ENCODE peak calls at places on chromosomes 6 and 20, in ten cellular contexts. One of them, this sample, is unnamed.

GRCh38 chr6:169970306-169970988 is 219.0 kb downstream of the ERMARD start:
- DNase-seq in psoas muscle: no peak
- DNase-seq in left ventricle myocardium inferior: peak; percentile 10
- DNase-seq in HCT116: no peak
- DNase-seq in fibroblast of the aortic adventitia: no peak
- DNase-seq in neural progenitor cell: no peak
- DNase-seq in PC-3: no peak
- DNase-seq in mesendoderm: peak; percentile 38
- DNase-seq in fibroblast of lung: no peak
- DNase-seq in GM12865: no peak
- DNase-seq in this sample: no peak

GRCh38 chr6:168716581-168716980 is 275.6 kb downstream of the SMOC2 start:
- DNase-seq in psoas muscle: no peak
- DNase-seq in left ventricle myocardium inferior: no peak
- DNase-seq in HCT116: no peak
- DNase-seq in fibroblast of the aortic adventitia: no peak
- DNase-seq in neural progenitor cell: no peak
- DNase-seq in PC-3: no peak
- DNase-seq in mesendoderm: no peak
- DNase-seq in fibroblast of lung: no peak
- DNase-seq in GM12865: no peak
- DNase-seq in this sample: no peak

GRCh38 chr6:26432622-26433021 is 7.7 kb upstream of the BTN3A3 start:
- DNase-seq in psoas muscle: no peak
- DNase-seq in left ventricle myocardium inferior: no peak
- DNase-seq in HCT116: no peak
- DNase-seq in fibroblast of the aortic adventitia: peak; percentile 81
- DNase-seq in neural progenitor cell: no peak
- DNase-seq in PC-3: no peak
- DNase-seq in mesendoderm: no peak
- DNase-seq in fibroblast of lung: peak; percentile 58
- DNase-seq in GM12865: no peak
- DNase-seq in this sample: no peak

GRCh38 chr20:38453941-38454340 is 18.7 kb upstream of the RALGAPB start:
- DNase-seq in psoas muscle: no peak
- DNase-seq in left ventricle myocardium inferior: no peak
- DNase-seq in HCT116: no peak
- DNase-seq in fibroblast of the aortic adventitia: no peak
- DNase-seq in neural progenitor cell: no peak
- DNase-seq in PC-3: no peak
- DNase-seq in mesendoderm: no peak
- DNase-seq in fibroblast of lung: no peak
- DNase-seq in GM12865: peak; percentile 70
- DNase-seq in this sample: no peak

GRCh38 chr6:85460951-85461805 is 11.3 kb downstream of the NT5E start:
- DNase-seq in psoas muscle: no peak
- DNase-seq in left ventricle myocardium inferior: no peak
- DNase-seq in HCT116: no peak
- DNase-seq in fibroblast of the aortic adventitia: peak; percentile 83
- DNase-seq in neural progenitor cell: no peak
- DNase-seq in PC-3: peak; percentile 68
- DNase-seq in mesendoderm: no peak
- DNase-seq in fibroblast of lung: peak; percentile 64
- DNase-seq in GM12865: peak; percentile 87
- DNase-seq in this sample: peak; percentile 83

GRCh38 chr6:137033828-137034227 is 10.9 kb downstream of the IL20RA start:
- DNase-seq in psoas muscle: no peak
- DNase-seq in left ventricle myocardium inferior: no peak
- DNase-seq in HCT116: no peak
- DNase-seq in fibroblast of the aortic adventitia: no peak
- DNase-seq in neural progenitor cell: no peak
- DNase-seq in PC-3: peak; percentile 80
- DNase-seq in mesendoderm: no peak
- DNase-seq in fibroblast of lung: no peak
- DNase-seq in GM12865: peak; percentile 89
- DNase-seq in this sample: no peak

GRCh38 chr6:31580807-31581437 is 1.3 kb downstream of the LTB start:
- DNase-seq in psoas muscle: peak; percentile 95
- DNase-seq in left ventricle myocardium inferior: peak; percentile 92
- DNase-seq in HCT116: peak; percentile 33
- DNase-seq in fibroblast of the aortic adventitia: peak; percentile 73
- DNase-seq in neural progenitor cell: peak; percentile 93
- DNase-seq in PC-3: peak; percentile 75
- DNase-seq in mesendoderm: peak; percentile 91
- DNase-seq in fibroblast of lung: peak; percentile 75
- DNase-seq in GM12865: peak; percentile 88
- DNase-seq in this sample: peak; percentile 81

GRCh38 chr20:38278150-38278549 is 17.6 kb upstream of the KIAA1755 start:
- DNase-seq in psoas muscle: no peak
- DNase-seq in left ventricle myocardium inferior: no peak
- DNase-seq in HCT116: no peak
- DNase-seq in fibroblast of the aortic adventitia: no peak
- DNase-seq in neural progenitor cell: peak; percentile 76
- DNase-seq in PC-3: no peak
- DNase-seq in mesendoderm: no peak
- DNase-seq in fibroblast of lung: peak; percentile 45
- DNase-seq in GM12865: no peak
- DNase-seq in this sample: no peak

GRCh38 chr6:35081426-35081851 is 59.7 kb downstream of the TCP11 start:
- DNase-seq in psoas muscle: no peak
- DNase-seq in left ventricle myocardium inferior: no peak
- DNase-seq in HCT116: no peak
- DNase-seq in fibroblast of the aortic adventitia: no peak
- DNase-seq in neural progenitor cell: no peak
- DNase-seq in PC-3: no peak
- DNase-seq in mesendoderm: no peak
- DNase-seq in fibroblast of lung: no peak
- DNase-seq in GM12865: no peak
- DNase-seq in this sample: no peak

GRCh38 chr6:157985378-157986155 is 3.9 kb downstream of the SYNJ2 start:
- DNase-seq in psoas muscle: no peak
- DNase-seq in left ventricle myocardium inferior: no peak
- DNase-seq in HCT116: no peak
- DNase-seq in fibroblast of the aortic adventitia: no peak
- DNase-seq in neural progenitor cell: no peak
- DNase-seq in PC-3: no peak
- DNase-seq in mesendoderm: peak; percentile 65
- DNase-seq in fibroblast of lung: no peak
- DNase-seq in GM12865: no peak
- DNase-seq in this sample: no peak

GRCh38 chr6:157984165-157984564 is 2.5 kb downstream of the SYNJ2 start:
- DNase-seq in psoas muscle: no peak
- DNase-seq in left ventricle myocardium inferior: no peak
- DNase-seq in HCT116: no peak
- DNase-seq in fibroblast of the aortic adventitia: no peak
- DNase-seq in neural progenitor cell: no peak
- DNase-seq in PC-3: no peak
- DNase-seq in mesendoderm: no peak
- DNase-seq in fibroblast of lung: no peak
- DNase-seq in GM12865: no peak
- DNase-seq in this sample: no peak

GRCh38 chr6:157983439-157984119 is 1.9 kb downstream of the SYNJ2 start:
- DNase-seq in psoas muscle: no peak
- DNase-seq in left ventricle myocardium inferior: no peak
- DNase-seq in HCT116: no peak
- DNase-seq in fibroblast of the aortic adventitia: peak; percentile 50
- DNase-seq in neural progenitor cell: no peak
- DNase-seq in PC-3: no peak
- DNase-seq in mesendoderm: no peak
- DNase-seq in fibroblast of lung: peak; percentile 49
- DNase-seq in GM12865: no peak
- DNase-seq in this sample: peak; percentile 16

GRCh38 chr6:157982580-157983438 is 1.1 kb downstream of the SYNJ2 start:
- DNase-seq in psoas muscle: no peak
- DNase-seq in left ventricle myocardium inferior: no peak
- DNase-seq in HCT116: no peak
- DNase-seq in fibroblast of the aortic adventitia: peak; percentile 45
- DNase-seq in neural progenitor cell: peak; percentile 39
- DNase-seq in PC-3: peak; percentile 66
- DNase-seq in mesendoderm: peak; percentile 64
- DNase-seq in fibroblast of lung: peak; percentile 45
- DNase-seq in GM12865: peak; percentile 35
- DNase-seq in this sample: peak; percentile 44

DNA sequence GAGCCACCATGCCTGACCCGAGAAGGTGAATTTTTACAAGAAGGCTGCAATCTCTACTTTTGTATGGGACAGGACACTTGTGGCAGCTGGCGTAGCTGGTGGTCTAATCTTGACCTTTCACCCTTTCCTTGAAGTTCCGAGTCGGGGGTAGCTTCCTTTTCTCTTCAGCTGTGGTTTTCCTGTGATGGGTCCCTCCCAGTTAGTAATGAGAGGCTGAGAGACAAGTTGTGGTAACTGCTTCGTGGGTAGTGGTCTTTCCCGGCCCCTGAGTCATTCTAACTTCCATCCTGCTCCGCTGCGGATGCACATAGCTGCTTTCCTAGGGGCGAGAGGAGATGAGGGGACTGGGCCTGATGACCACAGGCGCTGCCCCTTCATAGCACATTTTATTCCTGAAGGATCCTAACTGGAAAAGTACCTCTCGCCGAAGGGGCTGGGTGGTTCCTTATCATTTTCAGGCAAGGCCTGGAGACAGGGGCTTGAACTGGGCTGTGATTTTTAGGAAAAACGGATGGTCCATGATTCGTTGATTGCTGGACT is 3.1 kb downstream of the SYNJ2 start:
- DNase-seq in psoas muscle: no peak
- DNase-seq in left ventricle myocardium inferior: no peak
- DNase-seq in HCT116: no peak
- DNase-seq in fibroblast of the aortic adventitia: no peak
- DNase-seq in neural progenitor cell: no peak
- DNase-seq in PC-3: no peak
- DNase-seq in mesendoderm: no peak
- DNase-seq in fibroblast of lung: no peak
- DNase-seq in GM12865: no peak
- DNase-seq in this sample: no peak
- H3K4me3 ChIP-seq in psoas muscle: no peak overlapping the region
- H3K4me3 ChIP-seq in left ventricle myocardium inferior: no peak overlapping the region
- H3K4me3 ChIP-seq in HCT116: no peak overlapping the region
- H3K4me3 ChIP-seq in fibroblast of the aortic adventitia: no peak overlapping the region
- H3K4me3 ChIP-seq in neural progenitor cell: no peak overlapping the region
- H3K4me3 ChIP-seq in PC-3: peak overlapping the region; percentile 55
- H3K4me3 ChIP-seq in mesendoderm: no peak overlapping the region
- H3K4me3 ChIP-seq in fibroblast of lung: peak overlapping the region; percentile 5
- H3K4me3 ChIP-seq in GM12865: no peak overlapping the region
- H3K4me3 ChIP-seq in this sample: no peak overlapping the region

DNA sequence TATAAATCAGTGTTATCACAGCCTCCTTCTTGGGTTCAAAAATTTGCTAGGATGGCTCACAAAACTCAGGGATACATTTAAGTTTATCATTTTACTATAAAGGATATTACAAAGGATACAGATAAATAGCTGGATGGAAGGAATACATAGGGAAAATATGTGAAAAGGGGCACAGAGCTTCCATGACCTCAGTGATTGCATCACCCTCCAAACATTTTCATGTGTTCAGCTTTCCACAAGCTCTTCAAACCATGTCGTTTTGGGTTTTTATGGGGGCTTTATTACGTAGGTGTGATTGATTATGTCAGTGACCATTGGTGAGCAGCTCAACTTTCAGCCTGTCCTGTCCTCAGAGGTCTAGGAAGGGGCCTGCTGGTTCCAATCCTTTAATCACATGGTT is 68.0 kb downstream of the CYB5R4 start:
- DNase-seq in psoas muscle: no peak
- DNase-seq in left ventricle myocardium inferior: no peak
- DNase-seq in HCT116: no peak
- DNase-seq in fibroblast of the aortic adventitia: no peak
- DNase-seq in neural progenitor cell: no peak
- DNase-seq in PC-3: no peak
- DNase-seq in mesendoderm: peak; percentile 3
- DNase-seq in fibroblast of lung: no peak
- DNase-seq in GM12865: no peak
- DNase-seq in this sample: peak; percentile 7
- H3K4me3 ChIP-seq in psoas muscle: no peak overlapping the region
- H3K4me3 ChIP-seq in left ventricle myocardium inferior: no peak overlapping the region
- H3K4me3 ChIP-seq in HCT116: no peak overlapping the region
- H3K4me3 ChIP-seq in fibroblast of the aortic adventitia: no peak overlapping the region
- H3K4me3 ChIP-seq in neural progenitor cell: no peak overlapping the region
- H3K4me3 ChIP-seq in PC-3: no peak overlapping the region
- H3K4me3 ChIP-seq in mesendoderm: no peak overlapping the region
- H3K4me3 ChIP-seq in fibroblast of lung: no peak overlapping the region
- H3K4me3 ChIP-seq in GM12865: no peak overlapping the region
- H3K4me3 ChIP-seq in this sample: no peak overlapping the region

GRCh38 chr20:53875452-53875851 is 194.9 kb downstream of the BCAS1 start:
- DNase-seq in psoas muscle: no peak
- DNase-seq in left ventricle myocardium inferior: peak; percentile 28
- DNase-seq in HCT116: no peak
- DNase-seq in fibroblast of the aortic adventitia: no peak
- DNase-seq in neural progenitor cell: no peak
- DNase-seq in PC-3: no peak
- DNase-seq in mesendoderm: no peak
- DNase-seq in fibroblast of lung: no peak
- DNase-seq in GM12865: no peak
- DNase-seq in this sample: no peak
- H3K4me3 ChIP-seq in psoas muscle: no peak overlapping the region
- H3K4me3 ChIP-seq in left ventricle myocardium inferior: no peak overlapping the region
- H3K4me3 ChIP-seq in HCT116: no peak overlapping the region
- H3K4me3 ChIP-seq in fibroblast of the aortic adventitia: no peak overlapping the region
- H3K4me3 ChIP-seq in neural progenitor cell: no peak overlapping the region
- H3K4me3 ChIP-seq in PC-3: no peak overlapping the region
- H3K4me3 ChIP-seq in mesendoderm: no peak overlapping the region
- H3K4me3 ChIP-seq in fibroblast of lung: no peak overlapping the region
- H3K4me3 ChIP-seq in GM12865: no peak overlapping the region
- H3K4me3 ChIP-seq in this sample: no peak overlapping the region

DNA sequence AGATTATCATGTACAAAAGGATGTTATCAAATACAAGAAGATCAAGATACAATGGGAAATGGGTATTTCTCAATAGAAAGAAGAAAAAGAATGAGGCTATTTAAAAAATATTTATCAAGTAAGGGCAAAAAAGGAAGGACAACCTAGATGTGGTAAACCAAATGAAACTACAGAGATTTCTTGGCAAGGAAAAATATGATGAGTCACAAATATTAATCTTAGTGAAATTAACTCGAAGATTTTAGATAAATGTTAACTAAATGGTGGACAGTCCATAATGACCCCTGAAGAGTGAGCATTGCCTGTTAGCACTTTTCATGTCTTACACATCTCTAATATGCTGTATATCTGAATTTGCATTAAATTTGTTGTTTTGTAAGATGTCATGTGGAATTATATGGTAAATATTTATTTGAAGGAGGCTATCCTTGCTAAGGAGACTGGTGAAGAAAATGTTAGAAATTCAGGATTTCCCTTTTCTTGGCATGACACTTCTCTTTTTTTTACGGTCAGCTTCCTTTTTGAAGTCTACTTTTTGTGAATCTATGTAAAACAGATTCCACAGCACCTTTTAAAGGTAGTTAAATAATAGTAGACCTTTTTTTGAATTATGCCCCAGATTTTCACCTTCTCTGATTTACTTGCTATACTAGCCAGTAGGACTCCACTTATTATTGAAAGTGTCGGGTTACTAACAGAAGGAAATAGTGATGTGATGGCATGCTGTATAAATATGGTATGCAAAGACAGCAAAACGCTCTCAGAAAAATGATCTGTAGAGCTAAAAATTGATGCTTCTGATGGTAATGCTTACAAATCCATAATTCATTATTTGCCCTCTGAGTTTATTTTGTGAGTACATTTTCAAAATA is 120.5 kb downstream of the HIVEP1 start:
- DNase-seq in psoas muscle: no peak
- DNase-seq in left ventricle myocardium inferior: no peak
- DNase-seq in HCT116: no peak
- DNase-seq in fibroblast of the aortic adventitia: peak; percentile 37
- DNase-seq in neural progenitor cell: no peak
- DNase-seq in PC-3: peak; percentile 32
- DNase-seq in mesendoderm: no peak
- DNase-seq in fibroblast of lung: peak; percentile 65
- DNase-seq in GM12865: no peak
- DNase-seq in this sample: peak; percentile 13
- H3K4me3 ChIP-seq in psoas muscle: no peak overlapping the region
- H3K4me3 ChIP-seq in left ventricle myocardium inferior: no peak overlapping the region
- H3K4me3 ChIP-seq in HCT116: no peak overlapping the region
- H3K4me3 ChIP-seq in fibroblast of the aortic adventitia: no peak overlapping the region
- H3K4me3 ChIP-seq in neural progenitor cell: no peak overlapping the region
- H3K4me3 ChIP-seq in PC-3: no peak overlapping the region
- H3K4me3 ChIP-seq in mesendoderm: no peak overlapping the region
- H3K4me3 ChIP-seq in fibroblast of lung: no peak overlapping the region
- H3K4me3 ChIP-seq in GM12865: no peak overlapping the region
- H3K4me3 ChIP-seq in this sample: no peak overlapping the region

This sample was measured in fibroblast of villous mesenchyme.